ENCODE peak calls at places on chromosome 15, in eight cellular contexts. O is activated CD8-positive, alpha-beta memory T cell treated with anti-CD3 and anti-CD28 coated beads for 48 hours; L is GM12865; W is amniotic stem cell; U is activated CD4-positive, alpha-beta T cell treated with anti-CD3 and anti-CD28 coated beads, Interleukin-2, amount 50 U/mL, for 24 hours; E is right lobe of liver; K is lung microvascular endothelial cell; J is stimulated activated CD4-positive, alpha-beta T cell treated with anti-CD3 and anti-CD28 coated beads, Interleukin-12 subunit alpha, Interleukin-12 subunit beta, amount 100 ng/mL, for 4 hours. T is an unnamed sample.

GRCh38 chr15:40930430-40931299 is 1.5 kb downstream of the DLL4 start:
- DNase-seq in J (peak; percentile 50), E (peak; percentile 67), K (peak; percentile 100), L (peak; percentile 58), O (no peak), W (no peak), U (no peak), T (peak; percentile 92)

GRCh38 chr15:41281236-41281635 is 50.2 kb downstream of the CHP1 start:
- DNase-seq in J (no peak), U (no peak), W (peak; percentile 81), O (no peak), L (no peak), K (no peak), E (no peak), T (no peak)

GRCh38 chr15:74641151-74641550 is 25.5 kb downstream of the CLK3 start:
- DNase-seq in J (no peak), E (no peak), K (peak; percentile 62), O (no peak), L (no peak), W (no peak), U (no peak), T (no peak)

GRCh38 chr15:43541785-43542184 is 24.4 kb downstream of the MAP1A start:
- DNase-seq in O (no peak), K (no peak), U (no peak), W (no peak), J (no peak), E (no peak), L (no peak), T (no peak)

GRCh38 chr15:78345726-78346125 is 5.6 kb downstream of the CRABP1 start:
- DNase-seq in E (no peak), L (no peak), U (no peak), K (no peak), W (no peak), O (no peak), J (no peak), T (no peak)

GRCh38 chr15:47504624-47505256 is 212.6 kb upstream of the SEMA6D start:
- DNase-seq in O (no peak), L (no peak), K (no peak), W (no peak), J (no peak), E (no peak), U (no peak), T (no peak)

GRCh38 chr15:64334530-64334929 is 21.4 kb downstream of the CSNK1G1 start:
- DNase-seq in L (peak; percentile 40), U (no peak), W (no peak), J (peak; percentile 19), E (no peak), O (no peak), K (no peak), T (peak; percentile 7)

GRCh38 chr15:74259324-74259712 is 23.2 kb downstream of the CCDC33 start:
- DNase-seq in J (no peak), K (no peak), W (no peak), U (no peak), L (no peak), O (no peak), E (no peak), T (no peak)

GRCh38 chr15:74121040-74121439 is 9.3 kb upstream of the ISLR2 start:
- DNase-seq in E (no peak), L (no peak), U (no peak), O (no peak), W (no peak), J (no peak), K (no peak), T (no peak)

GRCh38 chr15:78007965-78008886 is 69.3 kb downstream of the TBC1D2B start:
- DNase-seq in U (no peak), L (no peak), E (peak; percentile 83), O (no peak), J (no peak), K (no peak), W (peak; percentile 38), T (no peak)

GRCh38 chr15:71788646-71789579 is 21.4 kb upstream of the NR2E3 start:
- DNase-seq in W (no peak), L (no peak), E (no peak), K (peak; percentile 78), O (no peak), U (no peak), J (no peak), T (peak; percentile 29)

GRCh38 chr15:70269991-70270751 is 172.5 kb upstream of the TLE3 start:
- DNase-seq in K (peak; percentile 80), L (no peak), U (no peak), J (no peak), W (no peak), O (no peak), E (peak; percentile 61), T (no peak)

GRCh38 chr15:48337626-48338025 is 6.4 kb downstream of the DUT start:
- DNase-seq in L (no peak), K (no peak), O (no peak), J (no peak), W (no peak), U (no peak), E (no peak), T (no peak)

GRCh38 chr15:99476413-99477222 is 89.2 kb upstream of the MEF2A start:
- DNase-seq in L (peak; percentile 56), U (no peak), W (peak; percentile 95), O (no peak), J (peak; percentile 6), K (peak; percentile 51), E (no peak), T (no peak)

GRCh38 chr15:92611150-92611549 is 44.4 kb downstream of the FAM174B start:
- DNase-seq in L (no peak), U (no peak), W (no peak), K (no peak), J (no peak), E (no peak), O (no peak), T (no peak)

GRCh38 chr15:98903377-98904018 is 104.1 kb downstream of the PGPEP1L start:
- DNase-seq in L (peak; percentile 57), J (no peak), U (no peak), K (peak; percentile 58), E (no peak), O (no peak), W (no peak), T (no peak)

GRCh38 chr15:39338251-39338650 is 242.6 kb upstream of the THBS1 start:
- DNase-seq in W (no peak), J (no peak), O (no peak), L (no peak), U (no peak), E (no peak), K (no peak), T (no peak)

GRCh38 chr15:42165081-42165480 is 8.6 kb upstream of the PLA2G4F start:
- DNase-seq in L (no peak), U (no peak), E (no peak), K (no peak), O (no peak), W (no peak), J (no peak), T (no peak)

GRCh38 chr15:70036585-70037343 is 61.0 kb downstream of the TLE3 start:
- DNase-seq in K (no peak), L (peak; percentile 96), J (no peak), U (no peak), E (no peak), O (no peak), W (no peak), T (no peak)

GRCh38 chr15:77858677-77859490 is 218.6 kb downstream of the TBC1D2B start:
- DNase-seq in O (no peak), W (no peak), K (no peak), J (no peak), E (no peak), L (no peak), U (no peak), T (no peak)

GRCh38 chr15:75346796-75347221 is at the start of gene NEIL1:
- DNase-seq in J (no peak), U (no peak), O (no peak), K (no peak), L (no peak), E (no peak), W (no peak), T (no peak)

GRCh38 chr15:89864958-89865739 is 28.6 kb downstream of the AP3S2 start:
- DNase-seq in O (no peak), K (no peak), J (no peak), L (no peak), E (no peak), W (no peak), U (no peak), T (no peak)

GRCh38 chr15:65611888-65612615 is 1.1 kb upstream of the INTS14 start:
- DNase-seq in O (no peak), E (no peak), U (no peak), W (no peak), L (peak; percentile 21), K (peak; percentile 11), J (no peak), T (no peak)

T was measured in H1.